ENCODE peak calls at places on chromosomes 2 and 18, in nine cellular contexts. J, M, F, R, N, W, K, O and U are unnamed samples.
A peak's percentile ranks its signal among the peaks of the same experiment; 100 is the strongest.

GRCh38 chr2:54593249-54593648 is 130.2 kb upstream of the EML6 start:
- DNase-seq in M (no peak), J (no peak), F (no peak), R (no peak), N (no peak), O (no peak), W (no peak), K (no peak), U (no peak)

GRCh38 chr2:101357386-101357785 is 29.9 kb downstream of the CREG2 start:
- DNase-seq in N (no peak), M (no peak), K (peak; percentile 70), W (no peak), J (no peak), R (no peak), F (no peak), O (no peak), U (no peak)

GRCh38 chr18:46439037-46439436 is 218.0 kb downstream of the LOXHD1 start:
- DNase-seq in N (no peak), W (no peak), M (no peak), F (peak; percentile 79), R (no peak), K (no peak), J (no peak), O (no peak), U (no peak)

GRCh38 chr2:197827618-197828017 is 23.2 kb downstream of the PLCL1 start:
- DNase-seq in K (peak; percentile 51), J (no peak), R (no peak), N (no peak), W (no peak), O (no peak), M (no peak), F (no peak), U (no peak)

GRCh38 chr2:150274108-150274507 is 213.4 kb downstream of the RND3 start:
- DNase-seq in M (no peak), W (no peak), O (no peak), R (no peak), K (peak; percentile 50), J (no peak), N (no peak), F (no peak), U (no peak)

GRCh38 chr2:174729797-174730529 is 34.3 kb downstream of the CHRNA1 start:
- DNase-seq in N (no peak), O (no peak), F (no peak), K (peak; percentile 12), M (no peak), W (peak; percentile 43), J (no peak), R (peak; percentile 10), U (no peak)

GRCh38 chr2:231222318-231223000 is 24.0 kb downstream of the ARMC9 start:
- DNase-seq in N (no peak), M (no peak), K (peak; percentile 50), J (no peak), F (no peak), R (no peak), W (peak; percentile 68), O (no peak), U (no peak)

GRCh38 chr18:2845175-2845574 is 1.6 kb upstream of the EMILIN2 start:
- DNase-seq in W (no peak), F (peak; percentile 15), R (no peak), J (no peak), N (no peak), M (no peak), K (no peak), O (no peak), U (no peak)

GRCh38 chr18:44701227-44701626 is 20.5 kb downstream of the SETBP1 start:
- DNase-seq in K (no peak), J (no peak), R (no peak), M (no peak), W (no peak), O (no peak), N (no peak), F (no peak), U (no peak)